ENCODE peak calls at places on chromosomes 6 and 20, in six cellular contexts. K is HepG2, Z is H1, V is K562, N is HCT116, J is GM12878. O is an unnamed sample. For H3K4me1, the result is how much of the 10 kb centered on the place peaks cover.

GRCh38 chr6:24673625-24674024 is 6.7 kb downstream of the ACOT13 start:
- DNase-seq in K (no peak), Z (no peak), V (no peak), N (no peak), J (no peak), O (no peak)

GRCh38 chr20:10618611-10619245 is 55.1 kb downstream of the JAG1 start:
- DNase-seq in K (no peak), Z (no peak), V (no peak), N (no peak), J (no peak), O (no peak)

GRCh38 chr20:17961600-17961965 is 7.0 kb downstream of the SNX5 start:
- DNase-seq in K (no peak), Z (no peak), V (no peak), N (no peak), J (no peak), O (no peak)

GRCh38 chr20:44901972-44902371 is 7.9 kb upstream of the PABPC1L start:
- DNase-seq in K (no peak), Z (no peak), V (no peak), N (no peak), J (no peak), O (no peak)

GRCh38 chr20:50027611-50028105 is 44.9 kb downstream of the SNAI1 start:
- DNase-seq in K (no peak), Z (no peak), V (no peak), N (no peak), J (no peak), O (no peak)

GRCh38 chr6:52605610-52606185 is 28.8 kb upstream of the TRAM2 start:
- DNase-seq in K (no peak), Z (no peak), V (no peak), N (no peak), J (no peak), O (no peak)

GRCh38 chr20:38497246-38497645 is 24.6 kb downstream of the RALGAPB start:
- DNase-seq in K (no peak), Z (no peak), V (no peak), N (no peak), J (no peak), O (no peak)

GRCh38 chr6:42099340-42100028 is 42.9 kb downstream of the C6orf132 start:
- DNase-seq in K (peak), Z (no peak), V (peak), N (no peak), J (no peak), O (no peak)

GRCh38 chr6:158894192-158894591 is 75.0 kb upstream of the EZR start:
- DNase-seq in K (no peak), Z (no peak), V (no peak), N (peak), J (no peak), O (peak)

GRCh38 chr6:162875070-162875469 is 147.3 kb downstream of the PACRG start:
- DNase-seq in K (no peak), Z (no peak), V (no peak), N (no peak), J (no peak), O (no peak)

GRCh38 chr6:145139451-145139850 is 595.9 kb downstream of the EPM2A start:
- DNase-seq in K (no peak), Z (no peak), V (no peak), N (no peak), J (no peak), O (no peak)

GRCh38 chr6:30682181-30683117 is 4.0 kb downstream of the PPP1R18 start:
- DNase-seq in K (peak), Z (no peak), V (peak), N (no peak), J (peak), O (no peak)

GRCh38 chr6:27251672-27252251 is 4.3 kb downstream of the PRSS16 start:
- DNase-seq in K (no peak), Z (peak), V (peak), N (peak), J (peak), O (peak)

GRCh38 chr20:40750541-40750940 is 61.5 kb upstream of the MAFB start:
- DNase-seq in K (no peak), Z (no peak), V (no peak), N (no peak), J (no peak), O (no peak)

GRCh38 chr20:25278636-25279361 is 30.9 kb downstream of the PYGB start:
- DNase-seq in K (no peak), Z (no peak), V (no peak), N (no peak), J (no peak), O (no peak)

GRCh38 chr6:680204-680603 is 12.7 kb downstream of the EXOC2 start:
- DNase-seq in K (no peak), Z (no peak), V (no peak), N (no peak), J (no peak), O (no peak)

GRCh38 chr20:20772492-20773047 is 60.1 kb upstream of the RALGAPA2 start:
- DNase-seq in K (no peak), Z (no peak), V (no peak), N (no peak), J (no peak), O (no peak)

GRCh38 chr20:49993301-49993751 is 10.5 kb downstream of the SNAI1 start:
- DNase-seq in K (no peak), Z (no peak), V (peak), N (no peak), J (no peak), O (no peak)

GRCh38 chr6:150753404-150754184 is 111.9 kb upstream of the MTHFD1L start:
- DNase-seq in K (no peak), Z (peak), V (no peak), N (no peak), J (no peak), O (peak)

GRCh38 chr6:113120577-113121285 is 736.4 kb upstream of the MARCKS start:
- DNase-seq in K (no peak), Z (no peak), V (no peak), N (peak), J (no peak), O (no peak)

GRCh38 chr6:1378224-1379025 is 11.0 kb upstream of the FOXF2 start:
- DNase-seq in K (no peak), Z (no peak), V (no peak), N (no peak), J (no peak), O (no peak)

GRCh38 chr6:109480993-109481480 is 2.0 kb downstream of the ZBTB24 start:
- DNase-seq in K (no peak), Z (no peak), V (no peak), N (no peak), J (no peak), O (no peak)
- H3K4me1 ChIP-seq in K (half or more), Z (under half), V (under half), N (under half), J (under half), O (under half)

GRCh38 chr6:127186889-127187288 is 68.4 kb downstream of the RSPO3 start:
- DNase-seq in K (peak), Z (no peak), V (peak), N (peak), J (no peak), O (no peak)

GRCh38 chr6:127192911-127193503 is 73.7 kb upstream of the RNF146 start:
- DNase-seq in K (no peak), Z (no peak), V (no peak), N (no peak), J (no peak), O (no peak)

GRCh38 chr6:127191716-127192115 is 73.2 kb downstream of the RSPO3 start:
- DNase-seq in K (no peak), Z (no peak), V (no peak), N (no peak), J (no peak), O (no peak)

GRCh38 chr6:127188752-127189151 is 70.3 kb downstream of the RSPO3 start:
- DNase-seq in K (no peak), Z (no peak), V (no peak), N (no peak), J (no peak), O (no peak)

GRCh38 chr6:127190552-127190951 is 72.1 kb downstream of the RSPO3 start:
- DNase-seq in K (no peak), Z (no peak), V (peak), N (peak), J (no peak), O (no peak)
- TF ChIP-seq ZNF274 in K (no peak), Z (no peak), V (no peak), N (no peak), J (no peak), O (no peak)

GRCh38 chr6:156943167-156943566 is 166.0 kb downstream of the ARID1B start:
- DNase-seq in K (no peak), Z (no peak), V (no peak), N (no peak), J (no peak), O (no peak)
- TF ChIP-seq YY1 in K (no peak), Z (no peak), V (no peak), N (no peak), J (no peak), O (no peak)

GRCh38 chr6:157853018-157853805 is 30.2 kb downstream of the SNX9 start:
- DNase-seq in K (no peak), Z (no peak), V (no peak), N (no peak), J (no peak), O (no peak)

GRCh38 chr6:157847846-157848245 is 24.8 kb downstream of the SNX9 start:
- DNase-seq in K (no peak), Z (no peak), V (no peak), N (no peak), J (no peak), O (no peak)

GRCh38 chr6:157848693-157849092 is 25.6 kb downstream of the SNX9 start:
- DNase-seq in K (no peak), Z (no peak), V (no peak), N (no peak), J (no peak), O (no peak)

GRCh38 chr6:157850030-157850429 is 27.0 kb downstream of the SNX9 start:
- DNase-seq in K (no peak), Z (no peak), V (no peak), N (no peak), J (no peak), O (no peak)

DNA sequence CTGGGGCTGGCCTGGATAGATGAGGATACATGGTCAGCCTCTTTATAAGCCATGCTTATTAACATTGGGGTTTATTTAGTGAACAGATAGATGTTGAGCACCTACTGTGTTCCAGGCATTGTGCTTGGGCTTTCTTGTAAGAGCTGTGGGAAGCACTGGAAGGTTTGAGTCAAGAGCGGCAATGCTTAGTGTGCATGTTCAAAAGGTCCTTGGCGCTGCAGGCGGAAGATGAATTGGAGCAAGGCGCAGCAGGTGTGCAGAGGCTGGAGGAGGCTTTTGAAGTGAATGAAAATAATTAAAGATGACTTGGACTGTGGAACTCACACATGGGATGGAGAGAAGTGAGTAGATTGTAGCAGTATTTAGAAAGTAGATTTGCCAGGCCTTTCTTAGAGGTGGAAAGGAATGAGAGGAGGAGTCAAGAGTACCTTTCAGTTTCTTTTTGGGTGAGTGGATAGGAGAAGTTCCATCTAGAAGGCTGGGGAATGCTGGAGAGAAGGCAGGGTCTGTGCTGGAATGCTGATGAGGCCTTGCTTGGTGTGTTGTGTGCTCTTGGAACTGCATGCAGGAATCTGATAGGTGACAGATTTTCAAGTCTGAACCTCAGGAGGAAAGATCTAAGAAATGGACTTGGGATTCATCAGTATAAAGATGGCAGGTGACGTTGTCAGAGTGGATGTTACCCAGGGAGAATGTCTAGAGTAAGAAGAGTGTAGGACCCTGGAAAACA is 26.4 kb downstream of the SNX9 start:
- DNase-seq in K (no peak), Z (no peak), V (no peak), N (no peak), J (no peak), O (no peak)
- H3K4me1 ChIP-seq in K (under half), Z (under half), V (under half), N (under half), J (under half), O (under half)

GRCh38 chr6:90093558-90094073 is 199.3 kb downstream of the GJA10 start:
- DNase-seq in K (no peak), Z (no peak), V (no peak), N (no peak), J (no peak), O (no peak)
- TF ChIP-seq ZNF274 in K (no peak), Z (no peak), V (no peak), N (no peak), J (no peak), O (no peak)

GRCh38 chr6:7585287-7585930 is 4.6 kb upstream of the SNRNP48 start:
- DNase-seq in K (no peak), Z (no peak), V (no peak), N (no peak), J (no peak), O (no peak)

GRCh38 chr6:7579850-7580249 is 10.1 kb upstream of the SNRNP48 start:
- DNase-seq in K (no peak), Z (no peak), V (peak), N (no peak), J (no peak), O (no peak)

GRCh38 chr6:7580537-7580926 is 9.5 kb upstream of the SNRNP48 start:
- DNase-seq in K (peak), Z (no peak), V (no peak), N (no peak), J (no peak), O (no peak)

GRCh38 chr6:7578949-7579348 is 11.0 kb upstream of the SNRNP48 start:
- DNase-seq in K (no peak), Z (no peak), V (no peak), N (no peak), J (no peak), O (no peak)

GRCh38 chr6:7580927-7581618 is 8.9 kb upstream of the SNRNP48 start:
- DNase-seq in K (peak), Z (no peak), V (no peak), N (no peak), J (no peak), O (no peak)
- TF ChIP-seq YY1 in K (peak), Z (no peak), V (no peak), N (no peak), J (no peak), O (no peak)

GRCh38 chr6:40584741-40585140 is 2.4 kb downstream of the LRFN2 start:
- DNase-seq in K (no peak), Z (no peak), V (no peak), N (no peak), J (no peak), O (no peak)
- H3K4me1 ChIP-seq in K (under half), Z (under half), V (under half), N (under half), J (under half), O (under half)

GRCh38 chr20:33693274-33693673 is 7.1 kb upstream of the E2F1 start:
- DNase-seq in K (no peak), Z (no peak), V (no peak), N (no peak), J (no peak), O (no peak)

GRCh38 chr20:33697129-33697528 is 10.9 kb upstream of the E2F1 start:
- DNase-seq in K (no peak), Z (no peak), V (no peak), N (no peak), J (no peak), O (no peak)

GRCh38 chr20:33696448-33696847 is 10.3 kb upstream of the E2F1 start:
- DNase-seq in K (no peak), Z (no peak), V (no peak), N (no peak), J (no peak), O (no peak)

GRCh38 chr20:33693741-33694645 is 7.8 kb upstream of the E2F1 start:
- DNase-seq in K (no peak), Z (no peak), V (no peak), N (no peak), J (no peak), O (no peak)

DNA sequence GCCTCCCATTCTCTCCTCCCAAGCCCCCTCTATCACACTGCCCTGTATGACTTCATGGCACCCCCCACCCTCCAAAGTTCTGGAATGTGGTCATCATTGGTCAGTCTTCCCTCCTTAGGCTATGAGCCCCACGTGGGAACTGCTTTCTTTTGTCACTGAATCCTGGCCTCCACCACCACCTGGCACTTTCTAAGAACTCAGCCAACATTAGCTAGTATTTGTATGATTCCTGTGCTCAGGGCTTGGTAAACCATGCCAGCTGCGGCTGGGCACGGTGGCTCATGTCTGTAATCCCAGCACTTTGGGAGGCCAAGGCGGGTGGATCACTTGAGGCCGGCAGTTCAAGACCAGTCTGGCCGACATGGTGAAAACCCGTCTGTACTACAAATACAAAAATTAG is 8.5 kb upstream of the E2F1 start:
- DNase-seq in K (no peak), Z (no peak), V (no peak), N (no peak), J (no peak), O (no peak)
- TF ChIP-seq ZNF274 in K (no peak), Z (no peak), V (no peak), N (no peak), J (no peak), O (no peak)

DNA sequence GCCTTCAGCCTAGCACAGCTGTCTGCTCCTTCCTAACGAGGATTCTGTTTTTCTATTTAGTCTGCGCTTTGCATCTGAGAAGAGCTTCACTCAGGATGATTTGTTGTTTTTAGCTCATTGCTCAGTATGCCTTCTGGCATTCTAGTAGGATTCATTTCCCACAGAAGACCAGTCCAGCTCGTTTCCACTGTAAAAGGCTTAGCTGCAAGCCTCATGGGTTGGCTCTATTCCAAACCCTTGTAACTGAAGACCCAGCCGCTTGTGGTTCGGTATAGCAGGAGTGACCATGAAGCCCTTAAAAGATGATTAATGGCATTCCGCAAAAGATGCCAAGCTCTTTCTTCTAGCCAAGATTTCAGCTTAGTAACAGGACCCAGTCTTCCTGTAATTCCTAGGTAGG is 7.2 kb downstream of the ADGRF1 start:
- DNase-seq in K (no peak), Z (no peak), V (no peak), N (peak), J (no peak), O (no peak)
- TF ChIP-seq YY1 in K (no peak), Z (no peak), V (no peak), N (peak), J (no peak), O (no peak)